ENCODE peak calls at places on chromosomes 16 and 17, in four cellular contexts. M is H9, R is H1, X is IMR-90. G is an unnamed sample.

GRCh38 chr16:1895949-1896675 is 22.1 kb downstream of the HS3ST6 start:
- DNase-seq in M (no peak), R (no peak), X (no peak), G (no peak)

GRCh38 chr17:56653877-56654276 is 60.4 kb downstream of the NOG start:
- DNase-seq in M (peak; percentile 86), R (no peak), X (peak; percentile 52), G (peak; percentile 78)

GRCh38 chr16:19131809-19132777 is 18.3 kb downstream of the ITPRIPL2 start:
- DNase-seq in M (no peak), R (no peak), X (no peak), G (peak; percentile 60)

GRCh38 chr16:8928467-8928957 is 35.2 kb downstream of the USP7 start:
- DNase-seq in M (no peak), R (no peak), X (peak; percentile 60), G (no peak)

GRCh38 chr17:69913241-69914015 is 161.6 kb upstream of the KCNJ16 start:
- DNase-seq in M (no peak), R (no peak), X (peak; percentile 28), G (no peak)

GRCh38 chr17:2547176-2547575 is 35.5 kb upstream of the METTL16 start:
- DNase-seq in M (no peak), R (no peak), X (peak; percentile 7), G (no peak)

GRCh38 chr16:11476676-11477075 is 110.0 kb downstream of the LITAF start:
- DNase-seq in M (no peak), R (no peak), X (no peak), G (no peak)

GRCh38 chr16:55540221-55540620 is 26.3 kb upstream of the CAPNS2 start:
- DNase-seq in M (no peak), R (no peak), X (no peak), G (no peak)

GRCh38 chr16:87240211-87241134 is 76.7 kb downstream of the C16orf95 start:
- DNase-seq in M (no peak), R (no peak), X (peak; percentile 21), G (no peak)

GRCh38 chr16:77611386-77611785 is 110.9 kb upstream of the NUDT7 start:
- DNase-seq in M (no peak), R (no peak), X (no peak), G (no peak)

GRCh38 chr16:85553436-85554113 is 59.5 kb upstream of the GSE1 start:
- DNase-seq in M (peak; percentile 73), R (no peak), X (peak; percentile 34), G (peak; percentile 90)

GRCh38 chr16:64280317-64280716 is 841.5 kb downstream of the CDH11 start:
- DNase-seq in M (no peak), R (no peak), X (no peak), G (peak; percentile 1)

GRCh38 chr16:68492501-68493411 is 44.4 kb upstream of the SMPD3 start:
- DNase-seq in M (no peak), R (no peak), X (no peak), G (no peak)

GRCh38 chr16:543301-544164 is 16.0 kb downstream of the CAPN15 start:
- DNase-seq in M (no peak), R (no peak), X (no peak), G (no peak)

GRCh38 chr16:75062944-75063444 is 53.6 kb downstream of the LDHD start:
- DNase-seq in M (no peak), R (no peak), X (no peak), G (no peak)

GRCh38 chr16:7921360-7921759 is 588.7 kb downstream of the RBFOX1 start:
- DNase-seq in M (peak; percentile 31), R (peak; percentile 9), X (no peak), G (peak; percentile 69)

GRCh38 chr17:4771519-4772234 is at the start of gene TM4SF5:
- DNase-seq in M (no peak), R (no peak), X (no peak), G (no peak)

GRCh38 chr17:82055965-82056728 is 4.4 kb downstream of the GPS1 start:
- DNase-seq in M (no peak), R (no peak), X (no peak), G (no peak)

GRCh38 chr16:56606071-56606687 is 2.2 kb upstream of the MT2A start:
- DNase-seq in M (no peak), R (no peak), X (peak; percentile 79), G (no peak)

GRCh38 chr17:79915850-79916430 is 76.7 kb upstream of the CBX4 start:
- DNase-seq in M (peak; percentile 92), R (peak; percentile 64), X (peak; percentile 28), G (peak; percentile 70)

GRCh38 chr17:47864791-47865216 is 13.8 kb upstream of the SP6 start:
- DNase-seq in M (no peak), R (no peak), X (no peak), G (no peak)

GRCh38 chr16:27347930-27348685 is 34.3 kb downstream of the IL4R start:
- DNase-seq in M (no peak), R (no peak), X (no peak), G (no peak)

GRCh38 chr16:2370725-2371124 is 30.2 kb upstream of the ABCA3 start:
- DNase-seq in M (no peak), R (no peak), X (no peak), G (peak; percentile 58)

GRCh38 chr17:30824002-30824355 is 513 bp downstream of the CRLF3 start:
- DNase-seq in M (no peak), R (no peak), X (no peak), G (peak; percentile 70)

GRCh38 chr17:30454635-30455034 is 22.6 kb upstream of the GOSR1 start:
- DNase-seq in M (no peak), R (no peak), X (no peak), G (no peak)

GRCh38 chr16:53094013-53094630 is 39.3 kb downstream of the CHD9 start:
- DNase-seq in M (no peak), R (no peak), X (no peak), G (no peak)

GRCh38 chr16:85508993-85509392 is 104.1 kb upstream of the GSE1 start:
- DNase-seq in M (no peak), R (no peak), X (no peak), G (no peak)

GRCh38 chr16:28304214-28304613 is 11.9 kb downstream of the SBK1 start:
- DNase-seq in M (peak; percentile 50), R (no peak), X (peak; percentile 40), G (peak; percentile 64)

GRCh38 chr16:17843905-17844304 is 373.1 kb upstream of the XYLT1 start:
- DNase-seq in M (no peak), R (no peak), X (no peak), G (no peak)

GRCh38 chr16:79261461-79261860 is 339.1 kb downstream of the MAF start:
- DNase-seq in M (peak; percentile 74), R (peak; percentile 29), X (no peak), G (peak; percentile 70)
- H3K56ac ChIP-seq in M (no peak overlapping the region), R (no peak overlapping the region), X (no peak overlapping the region), G (no peak overlapping the region)

DNA sequence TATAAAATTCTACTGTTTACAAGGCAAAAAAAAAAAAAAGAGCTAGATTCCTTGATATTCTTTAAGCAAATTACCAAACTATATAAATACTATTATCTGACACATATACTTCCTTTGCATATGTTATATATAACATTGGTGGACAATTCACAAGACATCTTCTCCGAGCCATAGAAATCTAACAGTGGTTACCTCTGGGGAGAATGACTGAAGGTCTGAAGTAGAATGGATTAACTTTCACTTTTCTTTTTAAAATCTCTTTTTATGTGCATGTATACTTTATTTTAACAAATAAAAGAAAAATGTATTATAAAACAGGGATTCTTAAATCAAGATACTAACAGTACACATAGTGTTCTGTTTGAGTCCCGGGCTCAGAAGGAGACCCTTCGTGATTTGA is 131.0 kb downstream of the MRTFB start:
- DNase-seq in M (no peak), R (no peak), X (no peak), G (no peak)
- H3K27ac ChIP-seq in M (no peak overlapping the region), R (no peak overlapping the region), X (no peak overlapping the region), G (no peak overlapping the region)

DNA sequence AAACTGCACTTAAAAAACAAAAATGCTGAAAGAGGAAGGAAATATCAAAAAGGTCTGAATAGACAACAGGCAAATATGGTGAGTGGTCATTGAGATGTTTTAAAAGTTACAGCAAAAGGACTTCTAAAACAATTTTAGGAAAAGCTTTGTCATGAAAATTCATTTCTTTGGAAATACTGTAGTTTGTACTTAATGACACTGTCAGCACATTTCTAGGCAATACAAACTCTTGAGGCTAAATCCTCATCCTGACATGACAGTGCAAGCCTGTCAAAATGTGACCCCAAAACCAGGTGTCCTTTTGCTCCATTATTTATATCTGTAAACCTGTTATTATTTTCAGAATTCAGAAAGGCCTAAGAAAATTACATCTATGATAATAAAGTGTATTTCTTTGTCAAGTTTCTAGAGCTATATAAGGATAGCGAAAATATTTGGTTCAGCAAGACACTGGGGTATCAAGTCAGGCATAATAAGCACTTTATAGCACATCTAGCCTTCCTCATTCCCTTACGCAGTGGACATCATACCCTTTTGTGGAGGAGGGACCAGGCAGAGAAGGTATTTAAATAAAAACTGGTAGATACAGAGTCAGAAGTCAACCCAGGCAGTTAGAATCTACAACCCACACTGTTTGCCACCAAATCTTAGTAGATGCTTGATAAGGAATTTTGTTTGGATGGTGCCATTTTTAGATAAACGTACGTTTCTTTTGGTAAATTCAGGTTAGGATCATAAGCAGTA is 28.4 kb downstream of the SIAH1 start:
- DNase-seq in M (no peak), R (no peak), X (no peak), G (no peak)
- H4K5ac ChIP-seq in M (no peak overlapping the region), R (no peak overlapping the region), X (no peak overlapping the region), G (no peak overlapping the region)

DNA sequence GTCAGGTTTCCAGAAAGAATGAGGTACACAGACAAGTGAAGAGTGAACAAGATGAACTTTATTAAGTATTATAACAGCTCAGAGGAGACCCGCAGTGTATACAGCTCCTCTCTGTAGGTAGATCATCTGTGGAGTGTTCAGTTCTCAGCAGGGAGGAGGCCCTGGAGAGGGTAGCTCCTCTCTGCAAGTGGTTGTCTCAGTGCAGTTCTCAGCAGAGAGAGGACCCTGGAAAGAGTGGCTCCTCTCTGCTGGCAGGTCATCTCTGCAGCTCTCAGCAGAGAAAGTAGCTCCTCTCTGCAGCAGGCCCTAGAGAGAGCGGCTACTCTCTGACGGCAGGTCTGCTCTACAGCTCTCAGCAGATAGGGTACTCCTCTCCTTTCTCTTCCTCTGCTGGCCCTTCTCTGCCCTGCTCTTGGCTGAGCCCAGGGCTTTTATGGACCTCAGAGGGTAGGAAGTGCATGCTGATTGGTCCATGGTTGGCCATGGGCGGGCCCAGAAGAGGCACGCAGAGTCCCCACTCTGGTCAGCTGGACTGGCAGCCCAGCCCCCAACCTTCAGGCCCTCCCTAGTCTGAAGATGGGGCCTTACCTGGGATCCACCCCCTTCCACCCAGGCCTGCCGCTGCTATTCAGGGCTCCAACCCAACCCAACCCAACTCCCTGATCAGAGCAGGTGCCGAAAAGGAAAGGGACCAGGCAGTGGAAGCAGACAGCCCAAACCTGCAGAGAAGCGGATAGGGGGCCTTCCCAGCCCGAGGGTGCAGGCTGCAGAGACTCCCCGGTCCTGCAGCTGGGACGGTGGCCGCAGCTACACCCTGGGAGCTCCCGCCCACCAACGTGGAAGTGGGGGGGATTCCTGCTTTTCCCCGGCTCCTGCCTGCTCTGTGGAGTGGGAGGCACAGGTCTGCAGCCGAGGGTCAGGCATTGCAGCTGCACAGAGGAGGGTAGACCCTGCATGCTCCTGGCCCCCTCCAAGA is 18.5 kb upstream of the DNAJA2 start:
- DNase-seq in M (peak; percentile 37), R (no peak), X (no peak), G (no peak)
- H3K56ac ChIP-seq in M (no peak overlapping the region), R (no peak overlapping the region), X (no peak overlapping the region), G (no peak overlapping the region)

G was measured in mesendoderm.